ENCODE peak calls at places on chromosomes 1 and 21, in four cellular contexts. P is stimulated activated CD4-positive, alpha-beta T cell treated with anti-CD3 and anti-CD28 coated beads, TNF-alpha, amount 100 ng/mL, for 24 hours; M is GM04504; G is cardiac fibroblast. O is an unnamed sample.

GRCh38 chr1:43058545-43059360 is 100.1 kb upstream of the SLC2A1 start:
- DNase-seq in P (no peak), M (no peak), G (peak), O (peak)

GRCh38 chr1:239930646-239931262 is 160.9 kb upstream of the FMN2 start:
- DNase-seq in P (no peak), M (no peak), G (no peak), O (no peak)

GRCh38 chr1:220943319-220943718 is 64.1 kb downstream of the HLX start:
- DNase-seq in P (no peak), M (no peak), G (no peak), O (no peak)

GRCh38 chr1:234302334-234302962 is 70.8 kb upstream of the COA6 start:
- DNase-seq in P (no peak), M (no peak), G (no peak), O (no peak)

GRCh38 chr1:24236170-24237045 is 49.3 kb upstream of the IFNLR1 start:
- DNase-seq in P (peak), M (peak), G (peak), O (peak)

GRCh38 chr1:167713330-167714081 is 8.3 kb upstream of the MPZL1 start:
- DNase-seq in P (no peak), M (no peak), G (peak), O (peak)

GRCh38 chr1:62891961-62892562 is 108.1 kb downstream of the ATG4C start:
- DNase-seq in P (no peak), M (no peak), G (no peak), O (no peak)

GRCh38 chr1:49298304-49298703 is 521.6 kb upstream of the BEND5 start:
- DNase-seq in P (no peak), M (no peak), G (peak), O (no peak)

GRCh38 chr1:201530741-201531521 is 8.0 kb upstream of the NAV1 start:
- DNase-seq in P (no peak), M (peak), G (peak), O (peak)

GRCh38 chr1:33370286-33370685 is 49.4 kb upstream of the A3GALT2 start:
- DNase-seq in P (no peak), M (no peak), G (peak), O (no peak)

GRCh38 chr21:35257413-35257812 is 208.3 kb upstream of the RUNX1 start:
- DNase-seq in P (no peak), M (peak), G (peak), O (peak)

GRCh38 chr1:109249654-109250401 is 489 bp downstream of the CELSR2 start:
- DNase-seq in P (no peak), M (no peak), G (no peak), O (no peak)

GRCh38 chr1:156845055-156845952 is 13.6 kb downstream of the INSRR start:
- DNase-seq in P (no peak), M (no peak), G (no peak), O (peak)

GRCh38 chr1:21574464-21575151 is 65.4 kb downstream of the ALPL start:
- DNase-seq in P (no peak), M (no peak), G (peak), O (no peak)

GRCh38 chr21:26747216-26747615 is 98.0 kb downstream of the ADAMTS1 start:
- DNase-seq in P (no peak), M (no peak), G (no peak), O (no peak)

GRCh38 chr21:15224346-15225086 is 159.7 kb upstream of the NRIP1 start:
- DNase-seq in P (no peak), M (peak), G (peak), O (no peak)

GRCh38 chr1:39654291-39654690 is 14.8 kb upstream of the HEYL start:
- DNase-seq in P (no peak), M (no peak), G (no peak), O (no peak)

GRCh38 chr1:223479261-223479660 is 86.0 kb downstream of the CCDC185 start:
- DNase-seq in P (no peak), M (no peak), G (no peak), O (no peak)

GRCh38 chr21:44299458-44300261 is at the start of gene PFKL:
- DNase-seq in P (peak), M (no peak), G (peak), O (peak)

GRCh38 chr21:15301736-15302135 is 236.9 kb upstream of the NRIP1 start:
- DNase-seq in P (no peak), M (no peak), G (no peak), O (no peak)

GRCh38 chr21:43282358-43283120 is 113.7 kb downstream of the CRYAA start:
- DNase-seq in P (no peak), M (no peak), G (no peak), O (no peak)

GRCh38 chr1:239276051-239276450 is 110.3 kb upstream of the CHRM3 start:
- DNase-seq in P (no peak), M (no peak), G (no peak), O (no peak)

GRCh38 chr1:52348704-52349301 is 17.2 kb downstream of the CC2D1B start:
- DNase-seq in P (no peak), M (peak), G (peak), O (no peak)

GRCh38 chr1:68346192-68346808 is 103.5 kb downstream of the RPE65 start:
- DNase-seq in P (no peak), M (no peak), G (peak), O (no peak)

GRCh38 chr1:182317489-182318180 is 74.0 kb downstream of the GLUL start:
- DNase-seq in P (no peak), M (no peak), G (no peak), O (no peak)

GRCh38 chr1:17405898-17406759 is 33.3 kb downstream of the RCC2 start:
- DNase-seq in P (peak), M (peak), G (peak), O (peak)

GRCh38 chr1:214470132-214470531 is 81.3 kb downstream of the PTPN14 start:
- DNase-seq in P (no peak), M (no peak), G (no peak), O (no peak)

GRCh38 chr1:61441723-61442262 is 283.1 kb downstream of the TM2D1 start:
- DNase-seq in P (no peak), M (no peak), G (peak), O (no peak)

GRCh38 chr1:19057784-19058475 is 101.5 kb upstream of the IFFO2 start:
- DNase-seq in P (no peak), M (no peak), G (no peak), O (no peak)

GRCh38 chr1:235902638-235903542 is 36.2 kb upstream of the LYST start:
- DNase-seq in P (no peak), M (peak), G (no peak), O (no peak)

GRCh38 chr1:56578664-56578962 is 750 bp downstream of the PLPP3 start:
- DNase-seq in P (no peak), M (no peak), G (no peak), O (no peak)

GRCh38 chr1:180268556-180269044 is 38.5 kb downstream of the LHX4 start:
- DNase-seq in P (no peak), M (no peak), G (no peak), O (no peak)

GRCh38 chr1:115251856-115252255 is 86.2 kb downstream of the NGF start:
- DNase-seq in P (no peak), M (peak), G (peak), O (no peak)

GRCh38 chr1:115430717-115431116 is 92.7 kb upstream of the NGF start:
- DNase-seq in P (no peak), M (peak), G (peak), O (no peak)

GRCh38 chr1:185693654-185694053 is 40.5 kb upstream of the HMCN1 start:
- DNase-seq in P (no peak), M (no peak), G (no peak), O (peak)

O was measured in activated CD4-positive, alpha-beta memory T cell treated with anti-CD3 and anti-CD28 coated beads for 36 hours.